ENCODE peak calls at places on chromosomes 1 and 21, in five cellular contexts. P is psoas muscle, D is adrenal gland, R is tibial artery, A is astrocyte. N is an unnamed sample.

GRCh38 chr1:21534674-21535378 is 25.6 kb downstream of the ALPL start:
- DNase-seq in P (no peak), D (peak; percentile 77), R (no peak), A (peak; percentile 38), N (peak; percentile 32)

GRCh38 chr1:172951728-172952365 is 98.9 kb downstream of the TNFSF18 start:
- DNase-seq in P (no peak), D (no peak), R (no peak), A (peak; percentile 86), N (no peak)

GRCh38 chr1:220873087-220873486 is 6.2 kb upstream of the HLX start:
- DNase-seq in P (no peak), D (no peak), R (no peak), A (no peak), N (no peak)

GRCh38 chr1:51535006-51535592 is 16.0 kb upstream of the EPS15 start:
- DNase-seq in P (no peak), D (peak; percentile 69), R (peak; percentile 65), A (peak; percentile 48), N (peak; percentile 54)

GRCh38 chr1:186643600-186643999 is 36.6 kb downstream of the PTGS2 start:
- DNase-seq in P (no peak), D (no peak), R (no peak), A (peak; percentile 27), N (no peak)

GRCh38 chr1:226813671-226814591 is 56.5 kb upstream of the PSEN2 start:
- DNase-seq in P (no peak), D (no peak), R (no peak), A (no peak), N (no peak)

GRCh38 chr1:165647970-165648369 is 16.9 kb downstream of the MGST3 start:
- DNase-seq in P (no peak), D (no peak), R (no peak), A (no peak), N (no peak)

GRCh38 chr1:226255380-226255779 is 31.9 kb downstream of the MIXL1 start:
- DNase-seq in P (no peak), D (no peak), R (no peak), A (no peak), N (no peak)

GRCh38 chr1:161768986-161769672 is 3.0 kb downstream of the ATF6 start:
- DNase-seq in P (no peak), D (no peak), R (no peak), A (no peak), N (no peak)

GRCh38 chr21:42061195-42061865 is 9.8 kb upstream of the UMODL1 start:
- DNase-seq in P (peak; percentile 52), D (peak; percentile 64), R (peak; percentile 41), A (no peak), N (peak; percentile 39)

GRCh38 chr1:47225430-47226100 is 6.5 kb downstream of the TAL1 start:
- DNase-seq in P (peak; percentile 62), D (no peak), R (no peak), A (no peak), N (no peak)

GRCh38 chr1:234477373-234478151 is 1.4 kb downstream of the TARBP1 start:
- DNase-seq in P (no peak), D (no peak), R (no peak), A (no peak), N (no peak)

GRCh38 chr1:168488153-168488552 is 55.6 kb downstream of the XCL2 start:
- DNase-seq in P (peak; percentile 75), D (peak; percentile 45), R (peak; percentile 78), A (peak; percentile 66), N (peak; percentile 27)

GRCh38 chr1:184291701-184292100 is 95.1 kb upstream of the C1orf21 start:
- DNase-seq in P (no peak), D (no peak), R (no peak), A (no peak), N (no peak)

GRCh38 chr1:41716188-41717130 is 202.3 kb downstream of the HIVEP3 start:
- DNase-seq in P (no peak), D (no peak), R (no peak), A (no peak), N (no peak)

GRCh38 chr1:9292361-9293240 is at the start of gene SPSB1:
- DNase-seq in P (peak; percentile 86), D (peak; percentile 67), R (peak; percentile 65), A (peak; percentile 57), N (peak; percentile 74)

GRCh38 chr1:151716771-151717631 is at the start of gene CELF3:
- DNase-seq in P (no peak), D (no peak), R (no peak), A (peak; percentile 6), N (peak; percentile 17)

GRCh38 chr1:21175670-21176581 is 771 bp downstream of the EIF4G3 start:
- DNase-seq in P (peak; percentile 70), D (peak; percentile 37), R (no peak), A (no peak), N (peak; percentile 23)

GRCh38 chr1:111205724-111206070 is 5.3 kb upstream of the DENND2D start:
- DNase-seq in P (no peak), D (no peak), R (no peak), A (no peak), N (no peak)

GRCh38 chr1:46725736-46726108 is 6.8 kb upstream of the EFCAB14 start:
- DNase-seq in P (no peak), D (no peak), R (no peak), A (peak; percentile 22), N (no peak)

GRCh38 chr1:61358770-61359455 is 276.6 kb downstream of the NFIA start:
- DNase-seq in P (no peak), D (no peak), R (no peak), A (no peak), N (no peak)

GRCh38 chr1:14301704-14302024 is 296.8 kb upstream of the KAZN start:
- DNase-seq in P (no peak), D (no peak), R (no peak), A (no peak), N (no peak)

GRCh38 chr1:95340056-95340455 is 106.0 kb downstream of the RWDD3 start:
- DNase-seq in P (no peak), D (no peak), R (no peak), A (no peak), N (peak; percentile 49)

GRCh38 chr1:84433253-84434080 is 35.2 kb downstream of the DNASE2B start:
- DNase-seq in P (no peak), D (peak; percentile 65), R (peak; percentile 37), A (peak; percentile 60), N (peak; percentile 53)

GRCh38 chr21:43206231-43207042 is 37.6 kb downstream of the CRYAA start:
- DNase-seq in P (peak; percentile 28), D (no peak), R (no peak), A (no peak), N (no peak)

GRCh38 chr1:58895559-58896135 is 111.8 kb upstream of the JUN start:
- DNase-seq in P (no peak), D (no peak), R (no peak), A (no peak), N (no peak)

GRCh38 chr1:172764378-172764777 is 105.5 kb downstream of the FASLG start:
- DNase-seq in P (no peak), D (no peak), R (no peak), A (no peak), N (no peak)

GRCh38 chr1:22533244-22533643 is 30.0 kb upstream of the EPHA8 start:
- DNase-seq in P (peak; percentile 46), D (no peak), R (no peak), A (no peak), N (no peak)

GRCh38 chr1:2073382-2074230 is 23.4 kb downstream of the PRKCZ start:
- DNase-seq in P (no peak), D (no peak), R (no peak), A (peak; percentile 66), N (no peak)

GRCh38 chr1:239882967-239883366 is 208.7 kb upstream of the FMN2 start:
- DNase-seq in P (no peak), D (no peak), R (no peak), A (no peak), N (no peak)

GRCh38 chr1:36446261-36446660 is 4.0 kb downstream of the OSCP1 start:
- DNase-seq in P (no peak), D (no peak), R (no peak), A (no peak), N (no peak)

GRCh38 chr1:102872526-102872925 is 235.8 kb downstream of the COL11A1 start:
- DNase-seq in P (no peak), D (no peak), R (no peak), A (no peak), N (no peak)

GRCh38 chr1:112707217-112708001 is 482 bp upstream of the RHOC start:
- DNase-seq in P (peak; percentile 93), D (peak; percentile 90), R (peak; percentile 91), A (peak; percentile 75), N (peak; percentile 88)
- H3K4me1 ChIP-seq in P (peaks cover 19% of the 10 kb centered on the region), D (peaks cover 32% of the 10 kb centered on the region), R (peaks cover 40% of the 10 kb centered on the region), A (peaks cover 37% of the 10 kb centered on the region), N (peaks cover 43% of the 10 kb centered on the region)

GRCh38 chr1:189673223-189673622 is 804.4 kb downstream of the BRINP3 start:
- DNase-seq in P (no peak), D (no peak), R (no peak), A (no peak), N (no peak)
- TF ChIP-seq CTCF in P (no peak), D (no peak), R (no peak), A (no peak), N (no peak)

DNA sequence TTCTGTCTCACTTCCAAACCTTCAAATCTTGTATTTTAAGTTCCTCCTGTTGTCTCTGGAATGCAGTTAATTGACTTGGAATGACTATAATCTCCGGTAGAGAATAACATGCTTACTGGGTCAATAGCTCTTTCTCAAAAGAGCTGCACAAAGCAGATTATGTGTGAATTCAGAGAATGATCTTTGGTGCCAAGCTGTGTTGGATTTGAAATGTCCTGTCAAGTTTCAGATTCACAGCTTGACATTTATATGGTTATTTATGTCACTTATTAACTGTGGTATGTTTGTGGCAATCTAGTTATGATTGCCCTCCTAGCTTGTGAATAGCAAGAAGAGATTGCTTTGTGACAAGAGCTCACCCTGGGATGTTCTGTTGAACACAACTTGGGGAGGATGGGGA is 128.3 kb upstream of the KCNE2 start:
- DNase-seq in P (no peak), D (no peak), R (no peak), A (no peak), N (no peak)
- H3K36me3 ChIP-seq in P (no peaks in the 10 kb centered on the region), D (no peaks in the 10 kb centered on the region), R (no peaks in the 10 kb centered on the region), A (no peaks in the 10 kb centered on the region), N (no peaks in the 10 kb centered on the region)

GRCh38 chr1:75132421-75133381 is 1.5 kb upstream of the LHX8 start:
- DNase-seq in P (no peak), D (no peak), R (no peak), A (no peak), N (no peak)

GRCh38 chr1:75134939-75135828 is 996 bp downstream of the LHX8 start:
- DNase-seq in P (no peak), D (no peak), R (no peak), A (no peak), N (no peak)

GRCh38 chr1:75135829-75136142 is 1.6 kb downstream of the LHX8 start:
- DNase-seq in P (no peak), D (no peak), R (no peak), A (peak; percentile 9), N (no peak)

GRCh38 chr1:75134656-75134938 is 409 bp downstream of the LHX8 start:
- DNase-seq in P (no peak), D (no peak), R (no peak), A (no peak), N (no peak)

GRCh38 chr1:75133754-75134655 is at the start of gene LHX8:
- DNase-seq in P (no peak), D (no peak), R (no peak), A (no peak), N (no peak)
- H3K4me1 ChIP-seq in P (no peaks in the 10 kb centered on the region), D (peaks cover 18% of the 10 kb centered on the region), R (peaks cover 33% of the 10 kb centered on the region), A (no peaks in the 10 kb centered on the region), N (peaks cover 21% of the 10 kb centered on the region)

GRCh38 chr1:235858784-235859183 is 7.9 kb downstream of the LYST start:
- DNase-seq in P (no peak), D (no peak), R (no peak), A (no peak), N (no peak)
- TF ChIP-seq CTCF in P (no peak), D (no peak), R (no peak), A (no peak), N (no peak)

GRCh38 chr1:24659993-24660665 is 17.0 kb downstream of the SRRM1 start:
- DNase-seq in P (no peak), D (no peak), R (no peak), A (no peak), N (no peak)
- H3K36me3 ChIP-seq in P (peaks cover 100% of the 10 kb centered on the region), D (no peaks in the 10 kb centered on the region), R (peaks cover 93% of the 10 kb centered on the region), A (peaks cover 82% of the 10 kb centered on the region), N (peaks cover 100% of the 10 kb centered on the region)